ENCODE peak calls at places on chromosomes 2 and 18, in nine cellular contexts. L is GOT3; E is transverse colon; C is stimulated activated CD4-positive, alpha-beta T cell treated with anti-CD3 and anti-CD28 coated beads, Interleukin-1b, Interleukin-23, amount 100 ng/mL, for 24 hours; Z is cardiac muscle cell; P is keratinocyte; G is T-helper 1 cell; T is NCI-H460; F is EL. K is an unnamed sample.

GRCh38 chr2:136008205-136008865 is 22.9 kb upstream of the DARS1 start:
- DNase-seq in L (no peak), E (peak), C (peak), Z (no peak), P (no peak), G (peak), T (no peak), F (no peak), K (peak)

GRCh38 chr18:34492652-34493051 is 217.4 kb upstream of the DTNA start:
- DNase-seq in L (no peak), E (no peak), C (no peak), Z (no peak), P (no peak), G (no peak), T (no peak), F (peak), K (no peak)

GRCh38 chr2:109514857-109515256 is 98.9 kb downstream of the SEPTIN10 start:
- DNase-seq in L (no peak), E (no peak), C (no peak), Z (no peak), P (no peak), G (no peak), T (no peak), F (no peak), K (no peak)

GRCh38 chr2:59776726-59777008 is 776.8 kb downstream of the BCL11A start:
- DNase-seq in L (no peak), E (no peak), C (no peak), Z (no peak), P (no peak), G (no peak), T (no peak), F (no peak), K (no peak)

GRCh38 chr2:70959271-70959761 is 19.1 kb upstream of the ANKRD53 start:
- DNase-seq in L (no peak), E (no peak), C (no peak), Z (no peak), P (no peak), G (no peak), T (no peak), F (no peak), K (no peak)

GRCh38 chr2:215423234-215423633 is 12.6 kb downstream of the FN1 start:
- DNase-seq in L (no peak), E (no peak), C (no peak), Z (no peak), P (no peak), G (no peak), T (no peak), F (no peak), K (no peak)

GRCh38 chr2:160108231-160108630 is 45.8 kb upstream of the PLA2R1 start:
- DNase-seq in L (no peak), E (no peak), C (no peak), Z (no peak), P (no peak), G (no peak), T (no peak), F (no peak), K (no peak)

GRCh38 chr18:13566941-13567762 is 159.2 kb downstream of the FAM210A start:
- DNase-seq in L (no peak), E (peak), C (no peak), Z (peak), P (no peak), G (no peak), T (no peak), F (no peak), K (no peak)

K was measured in effector CD4-positive, alpha-beta T cell.